ENCODE peak calls at places on chromosomes 13 and 19, in six cellular contexts. P is nephron progenitor cell; Z is AG09309; T is CD4-positive, alpha-beta T cell; O is body of pancreas; N is mucosa of descending colon. J is an unnamed sample.

GRCh38 chr19:35513975-35514809 is 743 bp upstream of the DMKN start:
- DNase-seq in P (peak), T (no peak), N (no peak), Z (no peak), O (no peak), J (no peak)

GRCh38 chr13:33776510-33776909 is 41.4 kb upstream of the RFC3 start:
- DNase-seq in O (peak), Z (no peak), N (no peak), T (no peak), P (no peak), J (no peak)

GRCh38 chr19:16371540-16371986 is 46.9 kb downstream of the KLF2 start:
- DNase-seq in O (peak), N (peak), P (no peak), Z (no peak), T (peak), J (no peak)

GRCh38 chr13:39020853-39021462 is 16.9 kb downstream of the PROSER1 start:
- DNase-seq in P (no peak), Z (no peak), T (no peak), O (no peak), N (no peak), J (no peak)

GRCh38 chr13:21364357-21364756 is 94.7 kb downstream of the ZDHHC20 start:
- DNase-seq in N (no peak), Z (no peak), P (no peak), T (no peak), O (no peak), J (no peak)

GRCh38 chr13:112510002-112510780 is 77.8 kb downstream of the TUBGCP3 start:
- DNase-seq in Z (peak), P (peak), T (no peak), N (no peak), O (peak), J (no peak)

GRCh38 chr19:36115453-36116343 is at the start of gene TBCB:
- DNase-seq in N (peak), P (peak), Z (no peak), T (peak), O (no peak), J (peak)

GRCh38 chr19:45863840-45864628 is at the start of gene FOXA3:
- DNase-seq in T (peak), N (peak), Z (no peak), O (peak), P (peak), J (peak)

GRCh38 chr19:20359933-20360720 is 193.1 kb downstream of the ZNF486 start:
- DNase-seq in T (no peak), O (peak), Z (no peak), P (no peak), N (no peak), J (peak)

GRCh38 chr19:12696366-12697335 is at the start of gene FBXW9:
- DNase-seq in Z (peak), N (peak), P (peak), T (peak), O (peak), J (peak)

GRCh38 chr13:44368062-44368591 is 5.5 kb upstream of the SERP2 start:
- DNase-seq in P (no peak), T (no peak), N (no peak), Z (peak), O (no peak), J (no peak)

GRCh38 chr13:113774177-113775107 is 15.4 kb downstream of the TMEM255B start:
- DNase-seq in T (no peak), N (no peak), Z (no peak), O (no peak), P (no peak), J (no peak)

GRCh38 chr13:45142440-45143345 is 22.4 kb downstream of the GTF2F2 start:
- DNase-seq in T (no peak), O (no peak), Z (no peak), N (no peak), P (no peak), J (no peak)

GRCh38 chr19:42450314-42450934 is 7.7 kb upstream of the CXCL17 start:
- DNase-seq in O (peak), N (peak), Z (peak), T (peak), P (peak), J (peak)

GRCh38 chr19:36821758-36822157 is 16.4 kb downstream of the ZNF790 start:
- DNase-seq in P (no peak), Z (no peak), N (no peak), O (no peak), T (no peak), J (no peak)

GRCh38 chr19:31280266-31281006 is 68.8 kb downstream of the TSHZ3 start:
- DNase-seq in P (no peak), T (no peak), N (no peak), Z (no peak), O (no peak), J (no peak)

GRCh38 chr19:4342421-4343055 is 824 bp upstream of the MPND start:
- DNase-seq in T (peak), Z (peak), N (peak), O (peak), P (peak), J (peak)

GRCh38 chr19:4343845-4344713 is 717 bp downstream of the MPND start:
- DNase-seq in Z (no peak), N (peak), T (no peak), P (no peak), O (peak), J (no peak)

GRCh38 chr19:4345656-4346383 is 2.5 kb downstream of the MPND start:
- DNase-seq in T (no peak), N (no peak), O (peak), Z (no peak), P (no peak), J (no peak)

GRCh38 chr19:4347521-4347920 is 4.2 kb downstream of the MPND start:
- DNase-seq in O (no peak), P (no peak), Z (no peak), N (no peak), T (no peak), J (no peak)

GRCh38 chr19:4343056-4343844 is at the start of gene MPND:
- DNase-seq in P (peak), O (peak), T (peak), N (peak), Z (no peak), J (peak)
- TF ChIP-seq CTCF in P (peak), O (peak), T (peak), N (no peak), Z (peak), J (peak)

GRCh38 chr19:54102421-54103169 is at the start of gene NDUFA3:
- DNase-seq in O (peak), N (peak), P (peak), Z (peak), T (peak), J (peak)

GRCh38 chr19:54095136-54095858 is 5.3 kb downstream of the OSCAR start:
- DNase-seq in T (no peak), N (peak), O (no peak), Z (no peak), P (no peak), J (no peak)

GRCh38 chr19:54094601-54095000 is 6.0 kb downstream of the OSCAR start:
- DNase-seq in N (no peak), P (no peak), T (no peak), Z (no peak), O (no peak), J (no peak)

GRCh38 chr19:54100560-54100959 is at the start of gene OSCAR:
- DNase-seq in N (no peak), P (no peak), O (no peak), Z (no peak), T (no peak), J (no peak)

GRCh38 chr19:54096642-54097106 is 3.9 kb downstream of the OSCAR start:
- DNase-seq in T (no peak), O (no peak), Z (peak), P (no peak), N (no peak), J (no peak)
- TF ChIP-seq CTCF in T (no peak), O (no peak), Z (peak), P (no peak), N (no peak), J (no peak)

GRCh38 chr19:29539668-29540067 is 13.9 kb downstream of the VSTM2B start:
- DNase-seq in P (peak), T (no peak), O (no peak), Z (no peak), N (no peak), J (no peak)
- TF ChIP-seq CTCF in P (no peak), T (no peak), O (no peak), Z (no peak), N (no peak), J (no peak)

DNA sequence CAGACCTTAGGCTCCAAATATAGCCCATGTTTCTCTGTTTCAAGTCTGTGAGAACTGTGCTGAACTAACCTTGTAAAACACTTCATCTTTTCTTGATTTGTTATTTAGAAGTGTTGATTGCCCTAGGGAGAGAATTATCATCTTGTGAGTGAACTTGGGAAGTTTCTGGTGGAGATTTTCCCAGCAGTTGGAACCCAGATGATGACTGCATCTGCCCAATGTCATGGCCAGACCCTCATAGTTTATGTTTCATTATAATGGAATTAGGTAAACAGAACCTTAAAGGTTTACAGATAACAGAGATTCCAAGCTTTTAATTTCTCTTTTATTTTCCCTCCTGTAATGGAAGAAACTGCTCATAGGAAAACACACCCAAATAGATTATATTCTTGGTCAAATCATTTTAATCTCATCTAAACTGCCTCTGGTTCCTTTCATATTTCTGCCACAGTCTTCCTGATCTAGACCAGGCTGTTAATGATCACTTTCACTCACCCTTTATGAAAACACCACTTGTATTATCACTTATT is 569.1 kb downstream of the KCTD12 start:
- DNase-seq in T (no peak), N (no peak), Z (no peak), P (no peak), O (no peak), J (no peak)
- TF ChIP-seq CTCF in T (no peak), N (no peak), Z (no peak), P (no peak), O (no peak), J (no peak)

GRCh38 chr19:11540642-11541041 is 2.0 kb downstream of the CNN1 start:
- DNase-seq in P (no peak), T (no peak), N (no peak), O (no peak), Z (no peak), J (no peak)

GRCh38 chr19:11539495-11540365 is 1.1 kb downstream of the CNN1 start:
- DNase-seq in T (no peak), Z (no peak), O (no peak), N (no peak), P (peak), J (no peak)

GRCh38 chr19:11538232-11539036 is at the start of gene CNN1:
- DNase-seq in Z (no peak), N (peak), T (no peak), O (no peak), P (peak), J (no peak)

GRCh38 chr19:11534538-11534937 is 4.1 kb upstream of the CNN1 start:
- DNase-seq in O (no peak), N (no peak), Z (no peak), P (no peak), T (no peak), J (no peak)

DNA sequence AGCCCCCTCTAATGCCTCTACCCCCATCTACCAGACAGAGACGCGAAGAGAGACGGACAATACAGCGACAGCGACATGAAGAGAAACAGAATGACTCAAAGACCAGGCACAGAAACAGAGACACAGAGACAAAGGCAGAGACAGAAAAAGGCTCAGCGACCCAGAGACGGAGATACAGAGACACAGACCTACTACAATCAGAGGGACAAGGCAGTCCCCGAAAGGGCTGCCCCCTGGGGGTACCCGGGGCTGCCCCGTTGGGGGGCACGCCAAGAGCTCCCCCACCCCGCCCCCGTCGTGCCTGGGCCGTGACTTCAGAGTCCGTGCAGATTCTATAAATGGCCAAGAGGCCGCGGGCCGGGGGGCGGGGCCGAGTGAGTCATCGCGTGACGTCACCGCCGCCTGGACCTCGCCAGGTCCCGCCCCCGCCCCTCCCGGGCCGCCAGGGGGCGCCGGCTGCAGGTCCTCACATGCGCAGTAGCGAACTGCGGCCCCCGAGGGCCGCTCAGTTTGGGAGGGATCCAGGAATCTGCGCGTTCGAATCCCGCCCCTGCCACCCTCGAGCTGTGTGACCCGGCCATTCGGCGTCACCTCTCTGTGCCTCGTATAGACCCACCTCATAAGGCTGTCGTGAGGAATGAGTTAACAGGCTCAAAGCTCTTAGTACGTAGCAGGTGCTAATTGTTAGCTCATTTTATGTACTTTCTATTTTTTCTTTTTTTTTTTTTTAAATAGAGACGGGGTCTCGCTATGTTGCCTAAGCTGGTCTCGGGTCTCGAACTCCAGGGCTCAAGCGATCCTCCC is 2.7 kb upstream of the CNN1 start:
- DNase-seq in N (peak), T (peak), P (peak), Z (no peak), O (peak), J (peak)
- TF ChIP-seq CTCF in N (peak), T (peak), P (peak), Z (peak), O (peak), J (peak)

DNA sequence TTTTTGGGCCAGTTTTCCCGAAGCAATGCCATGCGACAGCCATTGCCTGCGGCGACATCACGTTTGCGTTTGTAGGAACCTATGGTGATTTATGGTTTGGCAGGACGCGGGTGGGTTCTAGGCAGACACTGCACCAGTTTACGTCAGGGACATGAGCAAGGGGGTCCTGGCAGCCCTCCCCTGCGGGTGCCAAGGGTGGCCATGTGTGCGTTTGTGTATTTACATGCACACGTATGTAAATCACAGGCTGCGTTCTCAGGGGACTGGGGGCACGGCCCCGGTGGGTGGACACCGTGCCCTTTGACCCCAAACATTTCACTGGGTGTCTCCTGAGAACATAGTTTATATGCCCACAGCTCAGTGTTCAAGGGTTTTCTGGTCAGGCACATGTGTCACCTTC is 9.4 kb upstream of the TMPRSS9 start:
- DNase-seq in T (no peak), N (peak), O (no peak), Z (no peak), P (no peak), J (no peak)
- TF ChIP-seq CTCF in T (no peak), N (no peak), O (no peak), Z (no peak), P (no peak), J (no peak)

GRCh38 chr13:98761126-98761978 is 8.9 kb upstream of the SLC15A1 start:
- DNase-seq in Z (peak), N (no peak), O (peak), T (no peak), P (no peak), J (no peak)
- TF ChIP-seq CTCF in Z (peak), N (no peak), O (no peak), T (no peak), P (no peak), J (no peak)

J was measured in progenitor cell of endocrine pancreas.